ENCODE peak calls at places on chromosomes 12 and 14, in ten cellular contexts. C is CD4-positive, alpha-beta T cell; V is fibroblast of mammary gland; N is progenitor cell of endocrine pancreas; W is ovary; M is PC-3; T is HL-60; R is type B pancreatic cell; L is AG09319; I is GM06990. Q is an unnamed sample.

GRCh38 chr14:64444984-64445845 is 20.1 kb upstream of the AKAP5 start:
- DNase-seq in V (peak), T (no peak), I (peak), L (no peak), C (no peak), M (no peak), R (no peak), W (peak), N (no peak), Q (no peak)

GRCh38 chr14:46818147-46818546 is 166.6 kb upstream of the RPL10L start:
- DNase-seq in M (no peak), I (no peak), V (no peak), R (no peak), L (no peak), N (no peak), T (no peak), C (no peak), W (no peak), Q (no peak)

GRCh38 chr14:94461526-94462218 is 9.1 kb upstream of the SERPINA11 start:
- DNase-seq in I (no peak), V (no peak), T (no peak), L (no peak), R (no peak), M (no peak), N (no peak), C (no peak), W (no peak), Q (no peak)

GRCh38 chr14:89912667-89913211 is 41.8 kb downstream of the EFCAB11 start:
- DNase-seq in R (no peak), N (no peak), W (no peak), V (peak), L (peak), I (no peak), T (no peak), M (peak), C (no peak), Q (no peak)

GRCh38 chr12:74685385-74685784 is 147.8 kb downstream of the ATXN7L3B start:
- DNase-seq in R (no peak), V (no peak), N (no peak), L (no peak), W (no peak), T (no peak), C (no peak), M (no peak), I (no peak), Q (no peak)

GRCh38 chr12:79911889-79912656 is 22.8 kb downstream of the PPP1R12A start:
- DNase-seq in N (no peak), W (no peak), L (no peak), R (no peak), I (no peak), M (peak), C (no peak), T (no peak), V (peak), Q (no peak)

GRCh38 chr14:51328089-51328941 is 88.3 kb downstream of the TMX1 start:
- DNase-seq in V (peak), I (no peak), T (no peak), C (no peak), R (no peak), W (no peak), M (peak), N (no peak), L (no peak), Q (no peak)

GRCh38 chr14:80428171-80428570 is 216.9 kb upstream of the DIO2 start:
- DNase-seq in R (no peak), L (no peak), M (no peak), C (no peak), W (no peak), T (no peak), V (no peak), N (no peak), I (no peak), Q (no peak)

GRCh38 chr14:104280085-104280901 is 141.9 kb downstream of the KIF26A start:
- DNase-seq in M (no peak), V (no peak), C (no peak), R (peak), L (no peak), W (peak), I (no peak), T (no peak), N (peak), Q (peak)

GRCh38 chr12:2970744-2971143 is 11.5 kb downstream of the TEAD4 start:
- DNase-seq in T (no peak), R (no peak), L (no peak), W (no peak), M (no peak), N (no peak), C (no peak), I (no peak), V (peak), Q (no peak)

GRCh38 chr14:34711169-34711568 is 3.2 kb downstream of the CFL2 start:
- DNase-seq in V (peak), N (no peak), T (no peak), W (no peak), I (peak), M (peak), L (peak), R (no peak), C (no peak), Q (no peak)

GRCh38 chr12:68896881-68897540 is 36.0 kb downstream of the CPM start:
- DNase-seq in N (no peak), C (no peak), W (no peak), V (peak), M (no peak), L (no peak), R (no peak), T (peak), I (no peak), Q (no peak)

GRCh38 chr14:99996951-99997571 is 68.2 kb upstream of the EVL start:
- DNase-seq in C (no peak), M (peak), R (no peak), W (no peak), L (no peak), T (no peak), N (no peak), V (no peak), I (no peak), Q (no peak)

GRCh38 chr12:58804749-58805148 is 115.6 kb downstream of the LRIG3 start:
- DNase-seq in I (no peak), V (no peak), W (no peak), L (no peak), N (no peak), M (peak), R (no peak), T (no peak), C (no peak), Q (no peak)
- TF ChIP-seq CTCF in I (peak), V (peak), W (no peak), L (peak), N (peak), M (peak), R (peak), T (no peak), C (no peak), Q (peak)

GRCh38 chr12:18224745-18225144 is 36.6 kb upstream of the PIK3C2G start:
- DNase-seq in I (no peak), W (no peak), L (peak), R (no peak), V (peak), C (no peak), M (peak), N (no peak), T (peak), Q (no peak)
- TF ChIP-seq CTCF in I (peak), W (no peak), L (peak), R (peak), V (peak), C (no peak), M (peak), N (peak), T (no peak), Q (peak)

DNA sequence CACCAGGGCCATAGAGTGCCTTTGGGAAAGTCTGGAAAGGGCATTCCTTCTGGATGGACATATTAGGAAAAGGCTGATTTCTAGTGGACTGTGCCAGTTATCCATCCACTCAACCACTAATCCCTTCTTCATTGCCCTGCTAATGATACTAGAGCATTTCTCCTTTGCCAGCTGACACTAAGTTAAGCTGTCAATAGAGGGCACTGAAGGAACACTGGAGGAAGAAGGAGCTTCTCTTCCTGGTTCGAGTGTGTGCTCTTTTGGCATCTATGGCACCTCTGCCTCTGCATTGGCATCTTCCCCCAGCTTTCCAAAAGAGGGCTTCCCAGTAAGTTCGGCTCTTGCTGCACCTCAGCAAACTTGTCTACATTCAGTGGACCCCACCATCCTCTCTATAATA is 165.4 kb downstream of the DERA start:
- DNase-seq in C (no peak), T (peak), L (no peak), N (no peak), I (no peak), V (peak), R (no peak), M (peak), W (no peak), Q (no peak)
- TF ChIP-seq CTCF in C (no peak), T (peak), L (peak), N (peak), I (peak), V (peak), R (peak), M (peak), W (no peak), Q (no peak)

GRCh38 chr14:55188686-55189295 is 2.6 kb downstream of the DLGAP5 start:
- DNase-seq in I (no peak), C (no peak), T (no peak), V (peak), L (no peak), W (no peak), M (no peak), R (no peak), N (no peak), Q (no peak)

GRCh38 chr14:55191881-55192616 is 664 bp upstream of the DLGAP5 start:
- DNase-seq in M (no peak), L (no peak), N (no peak), W (no peak), R (no peak), V (no peak), C (no peak), I (no peak), T (no peak), Q (no peak)

GRCh38 chr14:55194656-55195355 is 3.4 kb upstream of the DLGAP5 start:
- DNase-seq in C (no peak), W (no peak), R (no peak), M (no peak), L (no peak), V (no peak), N (no peak), T (no peak), I (no peak), Q (no peak)

GRCh38 chr14:55191101-55191880 is at the start of gene DLGAP5:
- DNase-seq in R (peak), C (peak), M (peak), W (peak), T (peak), L (peak), N (peak), V (peak), I (peak), Q (peak)
- TF ChIP-seq CTCF in R (no peak), C (no peak), M (no peak), W (no peak), T (no peak), L (no peak), N (no peak), V (no peak), I (no peak), Q (no peak)